ENCODE peak calls at places on chromosomes 12 and 14, in four cellular contexts. E is HT1080; Q is HCT116; R is stimulated activated CD4-positive, alpha-beta T cell treated with anti-CD3 and anti-CD28 coated beads, Interleukin-4, amount 100 ng/mL, for 24 hours. H is an unnamed sample.

GRCh38 chr12:25759752-25760151 is 198.7 kb upstream of the RASSF8 start:
- DNase-seq in E (no peak), Q (no peak), R (no peak), H (no peak)

GRCh38 chr12:62844915-62845314 is 90.0 kb downstream of the PPM1H start:
- DNase-seq in E (no peak), Q (no peak), R (no peak), H (no peak)

GRCh38 chr12:1918875-1919236 is 404 bp upstream of the CACNA2D4 start:
- DNase-seq in E (no peak), Q (no peak), R (no peak), H (no peak)

GRCh38 chr12:119178544-119179334 is at the start of gene HSPB8:
- DNase-seq in E (peak), Q (peak), R (no peak), H (no peak)

GRCh38 chr14:55701638-55702037 is 121.6 kb downstream of the KTN1 start:
- DNase-seq in E (peak), Q (no peak), R (no peak), H (no peak)

GRCh38 chr14:22606380-22606779 is 8.3 kb downstream of the ABHD4 start:
- DNase-seq in E (no peak), Q (no peak), R (no peak), H (no peak)

GRCh38 chr12:27428466-27428865 is 18.1 kb upstream of the SMCO2 start:
- DNase-seq in E (no peak), Q (no peak), R (no peak), H (no peak)

GRCh38 chr14:47675489-47676300 is at the start of gene MDGA2:
- DNase-seq in E (peak), Q (no peak), R (no peak), H (no peak)

GRCh38 chr12:115375188-115375991 is 691.4 kb upstream of the TBX3 start:
- DNase-seq in E (peak), Q (no peak), R (no peak), H (peak)

GRCh38 chr14:37083599-37083998 is 88.8 kb downstream of the SLC25A21 start:
- DNase-seq in E (no peak), Q (no peak), R (no peak), H (no peak)

GRCh38 chr12:120858306-120859088 is 45.7 kb downstream of the SPPL3 start:
- DNase-seq in E (no peak), Q (no peak), R (no peak), H (no peak)

GRCh38 chr14:99035268-99035667 is 236.7 kb downstream of the BCL11B start:
- DNase-seq in E (no peak), Q (no peak), R (no peak), H (no peak)

GRCh38 chr12:101859664-101860607 is 17.4 kb upstream of the DRAM1 start:
- DNase-seq in E (no peak), Q (no peak), R (no peak), H (no peak)

GRCh38 chr12:2396448-2396871 is 343.7 kb downstream of the CACNA1C start:
- DNase-seq in E (no peak), Q (no peak), R (no peak), H (no peak)

GRCh38 chr12:70271025-70271424 is 27.8 kb downstream of the CNOT2 start:
- DNase-seq in E (no peak), Q (no peak), R (no peak), H (no peak)

GRCh38 chr12:13125996-13126395 is 22.5 kb upstream of the GSG1 start:
- DNase-seq in E (no peak), Q (no peak), R (no peak), H (no peak)

GRCh38 chr12:2925322-2925995 is 33.7 kb upstream of the TEAD4 start:
- DNase-seq in E (peak), Q (no peak), R (no peak), H (no peak)

GRCh38 chr12:117854339-117855012 is 114.3 kb downstream of the KSR2 start:
- DNase-seq in E (peak), Q (no peak), R (peak), H (peak)

GRCh38 chr14:28772613-28773012 is 6.0 kb downstream of the FOXG1 start:
- DNase-seq in E (no peak), Q (no peak), R (no peak), H (no peak)